ENCODE peak calls at places on chromosomes 4 and X, in seven cellular contexts. V is IMR-90, Q is GM23338, L is adrenal gland, T is psoas muscle, I is neural progenitor cell, P is keratinocyte. H is an unnamed sample.

GRCh38 chr4:189083769-189084168 is 856.9 kb upstream of the FRG1 start:
- DNase-seq in Q (no peak), V (no peak), T (no peak), P (no peak), L (no peak), I (no peak), H (no peak)

GRCh38 chr4:73917081-73917501 is 47.9 kb downstream of the CXCL1 start:
- DNase-seq in P (peak; percentile 21), L (no peak), I (no peak), Q (no peak), V (peak; percentile 96), T (no peak), H (peak; percentile 96)

GRCh38 chr4:101163936-101164335 is 183.4 kb downstream of the PPP3CA start:
- DNase-seq in V (peak; percentile 18), Q (no peak), T (no peak), I (no peak), P (no peak), L (no peak), H (peak; percentile 25)

GRCh38 chr4:162497564-162498167 is 333.9 kb upstream of the FSTL5 start:
- DNase-seq in V (peak; percentile 42), T (no peak), L (peak; percentile 26), P (no peak), Q (peak; percentile 54), I (peak; percentile 43), H (peak; percentile 72)

GRCh38 chr4:80431203-80431602 is 95.7 kb downstream of the CFAP299 start:
- DNase-seq in Q (no peak), I (no peak), T (no peak), L (no peak), P (no peak), V (no peak), H (no peak)

GRCh38 chr4:127604949-127605709 is 27.6 kb upstream of the INTU start:
- DNase-seq in T (no peak), V (peak; percentile 48), L (no peak), P (no peak), Q (peak; percentile 92), I (peak; percentile 58), H (peak; percentile 79)

GRCh38 chr4:68342139-68342538 is 7.8 kb downstream of the YTHDC1 start:
- DNase-seq in P (peak; percentile 44), I (peak; percentile 5), L (peak; percentile 41), V (peak; percentile 73), T (no peak), Q (peak; percentile 24), H (peak; percentile 86)

GRCh38 chrX:100048156-100048555 is 361.9 kb downstream of the PCDH19 start:
- DNase-seq in Q (peak; percentile 43), V (no peak), T (no peak), I (no peak), L (no peak), P (no peak), H (no peak)

GRCh38 chr4:182969651-182970279 is 52.6 kb upstream of the DCTD start:
- DNase-seq in P (no peak), Q (no peak), I (no peak), V (no peak), T (no peak), L (no peak), H (no peak)

GRCh38 chrX:39907964-39908616 is 189.7 kb downstream of the BCOR start:
- DNase-seq in L (peak; percentile 80), I (no peak), T (peak; percentile 73), Q (no peak), V (peak; percentile 95), P (peak; percentile 76), H (peak; percentile 94)

GRCh38 chr4:23782778-23783455 is 106.9 kb downstream of the PPARGC1A start:
- DNase-seq in Q (no peak), P (no peak), T (no peak), V (no peak), L (no peak), I (no peak), H (no peak)

GRCh38 chrX:19195243-19195610 is 73.0 kb upstream of the ADGRG2 start:
- DNase-seq in V (no peak), P (no peak), I (no peak), T (no peak), Q (no peak), L (no peak), H (no peak)

GRCh38 chr4:70522626-70523025 is 4.3 kb downstream of the AMTN start:
- DNase-seq in V (no peak), Q (no peak), L (no peak), I (no peak), P (no peak), T (no peak), H (no peak)

GRCh38 chr4:95013236-95013635 is 255.5 kb downstream of the BMPR1B start:
- DNase-seq in Q (no peak), L (no peak), P (no peak), V (no peak), T (no peak), I (peak; percentile 9), H (no peak)

GRCh38 chrX:130285710-130286109 is 17.0 kb upstream of the ZNF280C start:
- DNase-seq in I (no peak), Q (no peak), T (no peak), L (no peak), V (no peak), P (no peak), H (no peak)

GRCh38 chr4:155966171-155966570 is 12.5 kb upstream of the CTSO start:
- DNase-seq in L (no peak), V (no peak), T (no peak), P (no peak), I (no peak), Q (no peak), H (no peak)

GRCh38 chr4:184460495-184461285 is 13.7 kb downstream of the IRF2 start:
- DNase-seq in T (no peak), I (no peak), Q (no peak), P (no peak), L (no peak), V (no peak), H (no peak)

GRCh38 chr4:184456337-184456736 is 18.0 kb downstream of the IRF2 start:
- DNase-seq in T (no peak), Q (no peak), P (no peak), L (no peak), V (no peak), I (no peak), H (no peak)

GRCh38 chr4:184461711-184462110 is 12.6 kb downstream of the IRF2 start:
- DNase-seq in Q (peak; percentile 59), V (no peak), P (no peak), T (no peak), I (peak; percentile 26), L (no peak), H (no peak)

GRCh38 chr4:184457530-184458249 is 16.7 kb downstream of the IRF2 start:
- DNase-seq in T (peak; percentile 19), Q (no peak), L (no peak), I (no peak), P (no peak), V (no peak), H (peak; percentile 69)

DNA sequence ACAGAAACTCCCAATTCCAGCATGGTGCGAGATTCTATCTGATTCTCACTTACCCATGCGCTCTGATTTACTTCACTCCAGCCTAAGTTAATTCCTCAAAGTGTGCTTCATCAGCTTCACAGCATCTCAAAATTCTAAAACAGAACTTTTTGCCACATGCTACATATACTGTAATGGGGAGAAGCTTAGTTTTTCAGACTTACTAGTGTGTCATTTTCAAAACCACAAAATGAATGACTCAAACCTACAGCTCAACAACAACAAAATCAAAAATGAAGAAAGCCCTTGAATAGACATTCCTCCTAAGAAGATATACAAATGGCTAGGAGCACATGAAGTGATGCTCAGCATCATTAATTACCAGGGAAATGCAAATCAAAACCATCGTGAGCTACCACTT is 14.9 kb downstream of the IRF2 start:
- DNase-seq in L (no peak), V (peak; percentile 77), T (no peak), I (no peak), Q (no peak), P (no peak), H (peak; percentile 84)
- H3K4me1 ChIP-seq in L (peaks cover 7% of the 10 kb centered on the region), V (peaks cover 11% of the 10 kb centered on the region), T (peaks cover 51% of the 10 kb centered on the region), I (peaks cover 23% of the 10 kb centered on the region), Q (peaks cover 44% of the 10 kb centered on the region), P (peaks cover 10% of the 10 kb centered on the region), H (peaks cover 31% of the 10 kb centered on the region)

GRCh38 chr4:40987151-40987550 is 227.2 kb downstream of the APBB2 start:
- DNase-seq in V (no peak), L (no peak), P (no peak), T (no peak), Q (no peak), I (no peak), H (no peak)
- H3K4me1 ChIP-seq in V (peaks cover 18% of the 10 kb centered on the region), L (no peaks in the 10 kb centered on the region), P (peaks cover 25% of the 10 kb centered on the region), T (peaks cover 6% of the 10 kb centered on the region), Q (peaks cover 5% of the 10 kb centered on the region), I (peaks cover 7% of the 10 kb centered on the region), H (peaks cover 36% of the 10 kb centered on the region)

GRCh38 chr4:77952399-77952974 is 89.9 kb downstream of the MRPL1 start:
- DNase-seq in V (no peak), T (no peak), P (no peak), I (no peak), L (no peak), Q (no peak), H (no peak)
- H3K4me1 ChIP-seq in V (no peaks in the 10 kb centered on the region), T (no peaks in the 10 kb centered on the region), P (no peaks in the 10 kb centered on the region), I (peaks cover 13% of the 10 kb centered on the region), L (no peaks in the 10 kb centered on the region), Q (no peaks in the 10 kb centered on the region), H (no peaks in the 10 kb centered on the region)

DNA sequence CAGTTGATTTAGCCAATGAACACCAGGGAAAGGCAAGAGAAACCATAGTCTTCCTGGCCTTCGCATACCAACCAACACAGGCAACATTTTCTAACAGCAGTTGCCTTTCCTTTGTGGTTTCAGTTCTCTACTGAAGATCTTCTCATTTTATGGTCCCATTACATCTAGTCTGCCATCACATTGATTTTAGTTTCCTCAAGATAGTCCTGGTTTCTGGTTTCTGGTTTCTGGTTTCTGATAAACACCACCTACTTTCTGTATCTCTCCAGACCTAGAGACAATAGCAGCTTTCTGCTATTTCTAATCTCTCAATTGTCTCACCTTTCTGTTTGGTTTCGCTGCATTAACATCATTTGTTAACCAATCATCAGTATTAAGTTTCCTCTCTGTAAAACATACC is 646.3 kb upstream of the SPANXN1 start:
- DNase-seq in T (no peak), V (no peak), I (no peak), P (no peak), L (no peak), Q (no peak), H (no peak)
- H3K4me1 ChIP-seq in T (no peaks in the 10 kb centered on the region), V (no peaks in the 10 kb centered on the region), I (no peaks in the 10 kb centered on the region), P (no peaks in the 10 kb centered on the region), L (no peaks in the 10 kb centered on the region), Q (no peaks in the 10 kb centered on the region), H (no peaks in the 10 kb centered on the region)

GRCh38 chrX:22057667-22058066 is 25.5 kb downstream of the PHEX start:
- DNase-seq in I (no peak), Q (no peak), V (no peak), P (no peak), L (no peak), T (no peak), H (no peak)
- H3K4me1 ChIP-seq in I (no peaks in the 10 kb centered on the region), Q (no peaks in the 10 kb centered on the region), V (peaks cover 4% of the 10 kb centered on the region), P (peaks cover 13% of the 10 kb centered on the region), L (no peaks in the 10 kb centered on the region), T (no peaks in the 10 kb centered on the region), H (peaks cover 13% of the 10 kb centered on the region)

DNA sequence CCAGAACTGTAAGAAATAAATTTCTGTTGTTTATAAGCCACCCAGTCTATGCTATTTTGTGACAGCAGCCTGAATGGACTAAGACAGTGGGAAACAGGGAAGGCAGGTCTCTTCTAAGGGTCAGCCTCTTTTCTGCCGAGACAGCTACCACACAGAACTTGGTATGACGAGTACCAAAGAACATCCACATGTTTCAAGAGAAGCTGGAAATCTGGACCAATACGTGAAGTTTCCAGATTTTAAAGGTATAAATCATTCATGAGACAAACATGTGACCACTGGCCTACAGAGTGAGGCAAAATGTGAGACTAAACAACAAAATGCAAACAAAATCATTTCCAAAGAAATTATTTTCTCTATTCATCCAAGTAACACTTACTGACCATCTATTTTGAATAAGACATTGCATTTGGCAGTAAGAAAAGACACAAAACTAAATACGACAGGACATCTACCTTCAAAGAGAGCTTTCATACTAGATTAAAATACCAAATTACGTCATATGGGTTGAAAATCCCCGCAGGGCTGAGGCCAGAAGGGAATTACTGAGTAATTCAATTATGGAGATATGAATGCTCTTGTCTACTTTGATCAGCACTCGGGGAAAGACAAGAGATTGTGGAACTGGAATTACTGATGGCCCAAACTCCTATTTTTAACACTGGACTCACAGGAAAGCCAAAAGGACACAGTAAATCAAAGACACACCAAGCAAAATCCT is 7.2 kb downstream of the SCARB2 start:
- DNase-seq in I (no peak), V (peak; percentile 58), P (no peak), L (no peak), T (no peak), Q (no peak), H (peak; percentile 62)
- H3K4me1 ChIP-seq in I (peaks cover 12% of the 10 kb centered on the region), V (peaks cover 15% of the 10 kb centered on the region), P (peaks cover 23% of the 10 kb centered on the region), L (peaks cover 29% of the 10 kb centered on the region), T (peaks cover 96% of the 10 kb centered on the region), Q (peaks cover 3% of the 10 kb centered on the region), H (peaks cover 51% of the 10 kb centered on the region)

H was measured in GM23248.